ENCODE peak calls at places on chromosomes 6 and 20, in five cellular contexts. One of them, this sample, is unnamed. For H3K27me3 and H3K36me3, the result is how much of the 10 kb centered on the place peaks cover.

GRCh38 chr6:392441-393390 is 1.2 kb downstream of the IRF4 start:
- DNase-seq in hepatocyte: no peak
- DNase-seq in breast epithelium: no peak
- DNase-seq in PC-9: no peak
- DNase-seq in GM12878: no peak
- DNase-seq in this sample: no peak

GRCh38 chr6:144131248-144131709 is 19.0 kb upstream of the STX11 start:
- DNase-seq in hepatocyte: no peak
- DNase-seq in breast epithelium: no peak
- DNase-seq in PC-9: no peak
- DNase-seq in GM12878: no peak
- DNase-seq in this sample: no peak

GRCh38 chr6:88922775-88923548 is 40.5 kb downstream of the RNGTT start:
- DNase-seq in hepatocyte: no peak
- DNase-seq in breast epithelium: no peak
- DNase-seq in PC-9: no peak
- DNase-seq in GM12878: no peak
- DNase-seq in this sample: no peak

GRCh38 chr6:21099338-21100314 is 493.9 kb upstream of the SOX4 start:
- DNase-seq in hepatocyte: no peak
- DNase-seq in breast epithelium: no peak
- DNase-seq in PC-9: no peak
- DNase-seq in GM12878: peak
- DNase-seq in this sample: no peak

GRCh38 chr6:97053643-97054411 is 129.3 kb downstream of the KLHL32 start:
- DNase-seq in hepatocyte: peak
- DNase-seq in breast epithelium: no peak
- DNase-seq in PC-9: no peak
- DNase-seq in GM12878: no peak
- DNase-seq in this sample: no peak

GRCh38 chr6:134741193-134741521 is 208.7 kb downstream of the ALDH8A1 start:
- DNase-seq in hepatocyte: no peak
- DNase-seq in breast epithelium: no peak
- DNase-seq in PC-9: no peak
- DNase-seq in GM12878: no peak
- DNase-seq in this sample: no peak

GRCh38 chr6:157392927-157393666 is 12.1 kb downstream of the ZDHHC14 start:
- DNase-seq in hepatocyte: peak
- DNase-seq in breast epithelium: no peak
- DNase-seq in PC-9: no peak
- DNase-seq in GM12878: no peak
- DNase-seq in this sample: peak

GRCh38 chr6:112024464-112024863 is 29.4 kb upstream of the CCN6 start:
- DNase-seq in hepatocyte: no peak
- DNase-seq in breast epithelium: no peak
- DNase-seq in PC-9: no peak
- DNase-seq in GM12878: no peak
- DNase-seq in this sample: no peak

GRCh38 chr6:161152904-161153662 is 120.8 kb downstream of the AGPAT4 start:
- DNase-seq in hepatocyte: no peak
- DNase-seq in breast epithelium: no peak
- DNase-seq in PC-9: no peak
- DNase-seq in GM12878: no peak
- DNase-seq in this sample: no peak

GRCh38 chr20:20021835-20022234 is 4.7 kb downstream of the NAA20 start:
- DNase-seq in hepatocyte: no peak
- DNase-seq in breast epithelium: no peak
- DNase-seq in PC-9: no peak
- DNase-seq in GM12878: no peak
- DNase-seq in this sample: no peak

GRCh38 chr6:26329763-26330511 is 35.1 kb upstream of the BTN3A2 start:
- DNase-seq in hepatocyte: peak
- DNase-seq in breast epithelium: no peak
- DNase-seq in PC-9: peak
- DNase-seq in GM12878: no peak
- DNase-seq in this sample: peak

GRCh38 chr20:40961686-40962640 is 66.7 kb upstream of the TOP1 start:
- DNase-seq in hepatocyte: no peak
- DNase-seq in breast epithelium: peak
- DNase-seq in PC-9: no peak
- DNase-seq in GM12878: no peak
- DNase-seq in this sample: no peak

GRCh38 chr6:41469951-41470340 is 76.2 kb upstream of the FOXP4 start:
- DNase-seq in hepatocyte: peak
- DNase-seq in breast epithelium: no peak
- DNase-seq in PC-9: peak
- DNase-seq in GM12878: no peak
- DNase-seq in this sample: no peak

GRCh38 chr6:81950877-81951276 is 198.4 kb upstream of the TENT5A start:
- DNase-seq in hepatocyte: no peak
- DNase-seq in breast epithelium: no peak
- DNase-seq in PC-9: no peak
- DNase-seq in GM12878: peak
- DNase-seq in this sample: no peak

GRCh38 chr20:34268851-34269668 is 27.8 kb downstream of the ASIP start:
- DNase-seq in hepatocyte: peak
- DNase-seq in breast epithelium: no peak
- DNase-seq in PC-9: no peak
- DNase-seq in GM12878: no peak
- DNase-seq in this sample: peak

GRCh38 chr6:79504372-79504771 is 32.9 kb downstream of the LCA5 start:
- DNase-seq in hepatocyte: no peak
- DNase-seq in breast epithelium: no peak
- DNase-seq in PC-9: no peak
- DNase-seq in GM12878: no peak
- DNase-seq in this sample: no peak

GRCh38 chr20:30286157-30286556 is 971.3 kb upstream of the DEFB115 start:
- DNase-seq in hepatocyte: no peak
- DNase-seq in breast epithelium: no peak
- DNase-seq in PC-9: no peak
- DNase-seq in GM12878: no peak
- DNase-seq in this sample: no peak

GRCh38 chr6:139625998-139626975 is 251.8 kb upstream of the CITED2 start:
- DNase-seq in hepatocyte: no peak
- DNase-seq in breast epithelium: no peak
- DNase-seq in PC-9: no peak
- DNase-seq in GM12878: no peak
- DNase-seq in this sample: no peak

GRCh38 chr20:62317167-62317655 is 14.4 kb downstream of the ADRM1 start:
- DNase-seq in hepatocyte: no peak
- DNase-seq in breast epithelium: no peak
- DNase-seq in PC-9: no peak
- DNase-seq in GM12878: no peak
- DNase-seq in this sample: no peak

GRCh38 chr20:24317224-24317623 is 152.2 kb upstream of the SYNDIG1 start:
- DNase-seq in hepatocyte: no peak
- DNase-seq in breast epithelium: no peak
- DNase-seq in PC-9: no peak
- DNase-seq in GM12878: no peak
- DNase-seq in this sample: no peak

GRCh38 chr20:45774933-45775332 is 16.8 kb downstream of the WFDC3 start:
- DNase-seq in hepatocyte: no peak
- DNase-seq in breast epithelium: no peak
- DNase-seq in PC-9: no peak
- DNase-seq in GM12878: no peak
- DNase-seq in this sample: no peak

GRCh38 chr6:160226118-160226541 is 32.5 kb downstream of the SLC22A2 start:
- DNase-seq in hepatocyte: no peak
- DNase-seq in breast epithelium: no peak
- DNase-seq in PC-9: no peak
- DNase-seq in GM12878: no peak
- DNase-seq in this sample: no peak

GRCh38 chr6:10884245-10884972 is 2.4 kb upstream of the SYCP2L start:
- DNase-seq in hepatocyte: no peak
- DNase-seq in breast epithelium: no peak
- DNase-seq in PC-9: no peak
- DNase-seq in GM12878: no peak
- DNase-seq in this sample: no peak

GRCh38 chr6:10883312-10884244 is 1.7 kb upstream of the GCM2 start:
- DNase-seq in hepatocyte: no peak
- DNase-seq in breast epithelium: no peak
- DNase-seq in PC-9: no peak
- DNase-seq in GM12878: no peak
- DNase-seq in this sample: no peak

GRCh38 chr6:10877012-10877411 is 4.8 kb downstream of the GCM2 start:
- DNase-seq in hepatocyte: no peak
- DNase-seq in breast epithelium: no peak
- DNase-seq in PC-9: no peak
- DNase-seq in GM12878: no peak
- DNase-seq in this sample: no peak

GRCh38 chr6:10882654-10883053 is 813 bp upstream of the GCM2 start:
- DNase-seq in hepatocyte: peak
- DNase-seq in breast epithelium: no peak
- DNase-seq in PC-9: no peak
- DNase-seq in GM12878: no peak
- DNase-seq in this sample: no peak

GRCh38 chr6:10880366-10880765 is 1.5 kb downstream of the GCM2 start:
- DNase-seq in hepatocyte: no peak
- DNase-seq in breast epithelium: no peak
- DNase-seq in PC-9: no peak
- DNase-seq in GM12878: no peak
- DNase-seq in this sample: no peak
- H3K27me3 ChIP-seq in hepatocyte: half or more
- H3K27me3 ChIP-seq in breast epithelium: under half
- H3K27me3 ChIP-seq in PC-9: under half
- H3K27me3 ChIP-seq in GM12878: under half
- H3K27me3 ChIP-seq in this sample: under half

GRCh38 chr6:56574292-56574691 is 68.4 kb downstream of the DST start:
- DNase-seq in hepatocyte: no peak
- DNase-seq in breast epithelium: no peak
- DNase-seq in PC-9: no peak
- DNase-seq in GM12878: no peak
- DNase-seq in this sample: no peak

GRCh38 chr6:56573142-56573541 is 69.5 kb downstream of the DST start:
- DNase-seq in hepatocyte: no peak
- DNase-seq in breast epithelium: no peak
- DNase-seq in PC-9: no peak
- DNase-seq in GM12878: no peak
- DNase-seq in this sample: no peak

GRCh38 chr6:56571605-56572004 is 71.1 kb downstream of the DST start:
- DNase-seq in hepatocyte: no peak
- DNase-seq in breast epithelium: no peak
- DNase-seq in PC-9: no peak
- DNase-seq in GM12878: no peak
- DNase-seq in this sample: no peak

GRCh38 chr6:56575736-56576135 is 67.0 kb downstream of the DST start:
- DNase-seq in hepatocyte: no peak
- DNase-seq in breast epithelium: no peak
- DNase-seq in PC-9: no peak
- DNase-seq in GM12878: no peak
- DNase-seq in this sample: no peak

DNA sequence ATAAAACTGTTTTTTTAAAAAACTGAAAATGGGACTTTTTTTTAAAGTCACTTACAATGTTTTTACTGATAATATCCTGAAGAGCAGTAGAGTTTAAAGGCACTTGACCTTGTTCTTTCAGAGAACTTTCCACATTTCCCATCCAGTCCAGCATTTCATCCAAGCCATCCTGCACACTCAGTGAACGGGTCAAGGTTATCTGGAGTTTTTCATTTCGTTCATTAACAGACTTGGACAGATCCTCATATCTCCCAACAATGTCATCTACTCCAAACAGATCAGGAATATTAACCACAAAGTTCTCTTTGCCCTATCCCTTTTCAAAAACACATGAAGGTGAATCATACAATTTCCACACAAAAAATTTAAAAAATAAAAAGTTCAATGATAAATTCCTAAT is 69.1 kb downstream of the DST start:
- DNase-seq in hepatocyte: no peak
- DNase-seq in breast epithelium: no peak
- DNase-seq in PC-9: no peak
- DNase-seq in GM12878: no peak
- DNase-seq in this sample: no peak
- H3K36me3 ChIP-seq in hepatocyte: under half
- H3K36me3 ChIP-seq in breast epithelium: under half
- H3K36me3 ChIP-seq in PC-9: under half
- H3K36me3 ChIP-seq in GM12878: under half
- H3K36me3 ChIP-seq in this sample: under half

GRCh38 chr20:46849269-46849668 is 45.4 kb upstream of the EYA2 start:
- DNase-seq in hepatocyte: no peak
- DNase-seq in breast epithelium: no peak
- DNase-seq in PC-9: no peak
- DNase-seq in GM12878: no peak
- DNase-seq in this sample: no peak

GRCh38 chr20:46849751-46850150 is 44.9 kb upstream of the EYA2 start:
- DNase-seq in hepatocyte: no peak
- DNase-seq in breast epithelium: no peak
- DNase-seq in PC-9: no peak
- DNase-seq in GM12878: no peak
- DNase-seq in this sample: no peak

GRCh38 chr20:46851746-46852145 is 42.9 kb upstream of the EYA2 start:
- DNase-seq in hepatocyte: no peak
- DNase-seq in breast epithelium: no peak
- DNase-seq in PC-9: no peak
- DNase-seq in GM12878: no peak
- DNase-seq in this sample: no peak

GRCh38 chr20:46850896-46851295 is 43.7 kb upstream of the EYA2 start:
- DNase-seq in hepatocyte: no peak
- DNase-seq in breast epithelium: no peak
- DNase-seq in PC-9: no peak
- DNase-seq in GM12878: no peak
- DNase-seq in this sample: no peak

DNA sequence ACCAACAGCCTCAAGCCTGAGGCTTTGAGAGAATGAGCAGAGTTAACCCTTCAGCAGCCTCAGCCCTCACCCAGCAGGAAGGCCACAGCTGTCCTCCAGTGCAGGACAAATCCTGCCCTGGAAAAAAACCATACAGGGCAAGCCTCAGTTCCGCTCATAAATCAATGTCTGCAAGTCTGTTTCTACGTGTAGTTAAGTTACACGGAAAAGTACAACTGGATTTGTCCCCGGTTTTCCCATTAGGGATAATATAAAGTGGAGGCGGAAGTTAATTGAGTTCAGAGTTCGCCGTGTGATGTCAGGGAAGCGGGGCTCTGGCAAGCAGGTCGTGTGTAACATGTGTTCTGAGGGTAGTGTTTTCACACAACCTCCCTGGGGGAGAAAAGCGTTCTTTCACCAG is 44.2 kb upstream of the EYA2 start:
- DNase-seq in hepatocyte: peak
- DNase-seq in breast epithelium: no peak
- DNase-seq in PC-9: no peak
- DNase-seq in GM12878: no peak
- DNase-seq in this sample: peak
- H3K27me3 ChIP-seq in hepatocyte: under half
- H3K27me3 ChIP-seq in breast epithelium: under half
- H3K27me3 ChIP-seq in PC-9: under half
- H3K27me3 ChIP-seq in GM12878: under half
- H3K27me3 ChIP-seq in this sample: under half

DNA sequence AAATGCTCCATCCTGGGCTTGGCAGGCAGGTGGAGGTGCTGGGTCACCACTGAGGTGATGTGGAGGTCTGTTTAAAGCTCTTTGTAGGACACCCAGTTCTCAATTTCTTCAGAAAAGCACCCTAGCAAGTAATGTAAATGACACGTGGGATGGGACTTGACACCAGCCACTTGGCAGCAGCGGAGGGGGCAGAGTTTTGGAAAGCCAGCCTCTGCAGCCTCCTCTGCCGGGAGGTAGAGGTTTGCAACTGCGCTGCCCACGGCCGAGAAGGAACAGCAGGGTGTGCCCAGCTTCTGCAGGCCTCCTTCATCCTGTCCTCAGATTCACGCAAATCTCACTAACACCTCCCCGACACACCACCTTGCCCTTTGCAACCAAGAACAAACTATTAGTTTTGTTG is 77.3 kb downstream of the RAMACL start:
- DNase-seq in hepatocyte: no peak
- DNase-seq in breast epithelium: no peak
- DNase-seq in PC-9: no peak
- DNase-seq in GM12878: no peak
- DNase-seq in this sample: no peak
- H3K36me3 ChIP-seq in hepatocyte: under half
- H3K36me3 ChIP-seq in breast epithelium: under half
- H3K36me3 ChIP-seq in PC-9: under half
- H3K36me3 ChIP-seq in GM12878: under half
- H3K36me3 ChIP-seq in this sample: under half